ENCODE peak calls at places on chromosomes 13 and 19, in seven cellular contexts. A is upper lobe of left lung, H is stomach, Q is HepG2, X is transverse colon, V is H1, F is K562. B is an unnamed sample.

GRCh38 chr19:16571689-16572331 is 405 bp downstream of the SLC35E1 start:
- DNase-seq in X (peak), H (peak), V (peak), A (no peak), F (no peak), Q (no peak), B (no peak)

GRCh38 chr13:40617801-40618356 is 48.6 kb downstream of the FOXO1 start:
- DNase-seq in V (no peak), H (no peak), A (peak), X (no peak), F (no peak), Q (no peak), B (no peak)

GRCh38 chr19:57620673-57621348 is 6.8 kb downstream of the ZNF134 start:
- DNase-seq in F (no peak), H (no peak), V (no peak), Q (no peak), A (no peak), X (no peak), B (no peak)

GRCh38 chr19:54430306-54431254 is 15.3 kb downstream of the TTYH1 start:
- DNase-seq in X (peak), F (peak), Q (no peak), V (peak), A (no peak), H (no peak), B (no peak)

GRCh38 chr19:3642987-3643386 is 16.4 kb upstream of the CACTIN start:
- DNase-seq in H (no peak), X (no peak), A (no peak), V (peak), F (peak), Q (no peak), B (no peak)

GRCh38 chr13:55553736-55554135 is 1587.0 kb upstream of the PRR20A start:
- DNase-seq in X (no peak), A (no peak), F (no peak), Q (no peak), H (no peak), V (no peak), B (no peak)

GRCh38 chr13:62185631-62186256 is 770.1 kb upstream of the PCDH20 start:
- DNase-seq in H (no peak), A (no peak), F (no peak), V (no peak), X (no peak), Q (no peak), B (no peak)

GRCh38 chr19:55678121-55678671 is 3.2 kb downstream of the EPN1 start:
- DNase-seq in H (peak), F (no peak), A (peak), Q (no peak), X (peak), V (no peak), B (no peak)

GRCh38 chr13:62931901-62932883 is 1516.5 kb upstream of the PCDH20 start:
- DNase-seq in X (no peak), A (no peak), Q (no peak), F (no peak), V (no peak), H (no peak), B (no peak)

GRCh38 chr13:99357149-99357596 is 50.0 kb upstream of the GPR183 start:
- DNase-seq in Q (no peak), F (peak), X (no peak), V (peak), A (no peak), H (no peak), B (no peak)

GRCh38 chr19:5941673-5942072 is 27.6 kb downstream of the CAPS start:
- DNase-seq in A (no peak), X (no peak), F (no peak), V (no peak), H (no peak), Q (no peak), B (no peak)

GRCh38 chr13:67841071-67841470 is 610.9 kb upstream of the PCDH9 start:
- DNase-seq in X (no peak), Q (no peak), V (peak), A (no peak), H (no peak), F (no peak), B (no peak)

GRCh38 chr19:27764186-27764804 is 1448.7 kb downstream of the UQCRFS1 start:
- DNase-seq in A (no peak), H (no peak), F (no peak), V (no peak), Q (no peak), X (no peak), B (no peak)

GRCh38 chr13:44917589-44918322 is 71.5 kb downstream of the NUFIP1 start:
- DNase-seq in A (peak), V (peak), X (peak), H (peak), F (peak), Q (peak), B (peak)

GRCh38 chr13:104837756-104838155 is 1697.7 kb downstream of the EFNB2 start:
- DNase-seq in X (no peak), A (no peak), Q (no peak), V (no peak), F (no peak), H (no peak), B (no peak)

GRCh38 chr13:25803626-25804025 is 248.2 kb downstream of the SHISA2 start:
- DNase-seq in V (no peak), X (no peak), F (no peak), Q (no peak), H (no peak), A (no peak), B (no peak)

GRCh38 chr13:73542446-73542845 is 483.6 kb downstream of the KLF5 start:
- DNase-seq in H (no peak), A (no peak), V (no peak), F (no peak), Q (no peak), X (no peak), B (no peak)

GRCh38 chr13:73261739-73262216 is 203.0 kb downstream of the KLF5 start:
- DNase-seq in H (no peak), V (no peak), Q (no peak), F (no peak), A (peak), X (no peak), B (no peak)

GRCh38 chr19:11420429-11420893 is 1.3 kb upstream of the RGL3 start:
- DNase-seq in A (peak), Q (no peak), F (peak), H (no peak), V (peak), X (no peak), B (peak)

GRCh38 chr19:40285353-40286234 is 449 bp upstream of the AKT2 start:
- DNase-seq in H (peak), A (peak), X (peak), Q (peak), F (peak), V (peak), B (peak)
- TF ChIP-seq POLR2AphosphoS5 in H (peak), A (peak), X (peak), Q (peak), F (peak), V (no peak), B (no peak)

DNA sequence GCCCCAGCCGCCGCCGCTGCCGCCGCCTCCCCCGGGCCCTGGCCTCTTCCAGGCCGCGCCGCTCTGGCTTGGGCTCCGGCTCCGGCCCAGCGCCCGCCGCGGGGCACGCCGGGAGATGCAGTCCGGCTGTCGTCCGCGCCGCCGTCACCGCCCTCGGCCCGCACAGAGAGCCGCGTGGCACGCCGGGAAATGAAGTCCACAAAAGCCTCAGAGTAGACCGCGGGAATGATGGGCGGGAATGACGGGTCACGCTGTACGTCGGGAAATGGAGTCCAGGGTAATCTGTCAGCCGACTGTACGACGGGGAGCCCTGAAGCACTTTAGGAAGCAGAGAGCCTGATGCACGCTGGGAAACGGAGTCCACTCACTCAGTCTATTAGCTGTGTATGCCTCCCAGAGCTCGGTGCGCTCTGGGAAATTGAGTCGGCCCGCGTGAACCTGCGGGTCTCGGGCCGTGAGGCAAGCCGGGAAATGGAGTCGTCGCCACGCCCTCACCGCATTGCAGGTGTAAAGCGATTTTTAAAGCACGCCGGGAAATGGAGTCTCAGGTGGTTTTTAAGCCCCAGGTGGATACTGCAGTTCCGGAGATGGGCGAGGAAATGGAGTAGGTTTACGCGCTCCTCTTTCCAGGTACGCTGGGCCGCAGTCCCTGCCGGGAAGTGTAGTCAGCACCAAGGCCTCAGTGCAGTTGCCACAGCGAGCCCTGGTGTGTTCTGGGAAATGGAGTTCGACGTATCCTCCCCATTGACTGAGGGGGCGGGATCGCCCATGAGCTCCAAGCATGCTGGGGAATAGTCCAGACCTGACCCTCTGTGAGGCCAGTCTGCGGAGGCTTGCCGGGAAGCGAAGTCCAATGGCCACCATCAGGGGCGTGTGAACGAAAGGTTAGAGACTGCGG is at the start of gene GSK3A:
- DNase-seq in X (peak), Q (peak), F (peak), H (peak), V (peak), A (peak), B (peak)
- TF ChIP-seq POLR2A in X (peak), Q (peak), F (peak), H (no peak), V (peak), A (peak), B (peak)

GRCh38 chr13:38159710-38160109 is 189.9 kb upstream of the UFM1 start:
- DNase-seq in V (no peak), X (no peak), H (no peak), A (no peak), Q (no peak), F (no peak), B (no peak)
- TF ChIP-seq EP300 in V (no peak), X (no peak), H (no peak), A (no peak), Q (no peak), F (no peak), B (no peak)

DNA sequence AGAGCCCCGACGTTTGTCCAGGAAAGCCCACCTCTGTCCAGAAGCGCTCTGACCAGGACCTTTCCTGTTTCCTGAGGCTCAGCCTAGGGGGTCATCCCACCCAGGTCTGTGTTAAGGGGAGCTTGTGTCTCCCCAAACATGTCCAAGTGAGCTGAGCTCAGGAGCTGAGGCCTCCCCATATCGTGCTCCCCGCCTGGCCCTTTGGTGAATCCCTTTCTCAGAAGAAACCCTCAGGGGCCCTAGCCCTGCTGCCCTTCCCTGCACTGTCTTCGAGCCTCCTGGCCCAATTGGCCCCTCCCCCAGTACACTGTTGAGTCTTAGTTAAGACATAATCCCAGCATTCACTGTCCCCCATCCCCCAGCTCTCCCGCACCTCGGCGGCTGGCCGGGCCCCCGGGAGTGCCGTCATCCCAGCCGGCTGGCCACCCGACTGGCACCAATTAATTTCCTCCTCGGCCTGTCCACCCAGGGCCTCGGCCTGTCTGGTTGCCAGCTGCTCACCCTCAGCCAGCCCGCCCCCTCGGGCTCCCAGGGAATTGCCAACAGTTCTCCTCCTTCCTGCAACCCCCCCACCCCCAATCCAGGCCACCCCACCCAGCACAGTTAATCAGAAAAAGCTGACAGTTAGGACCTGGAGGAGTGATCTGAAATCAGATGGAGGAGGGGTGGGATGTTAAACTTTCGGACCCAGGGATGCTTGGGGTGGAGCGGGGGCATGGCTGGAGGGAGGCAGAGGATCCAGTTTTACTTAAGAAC is 13.6 kb downstream of the IER2 start:
- DNase-seq in X (peak), H (peak), A (peak), Q (peak), F (peak), V (peak), B (peak)
- TF ChIP-seq POLR2AphosphoS5 in X (no peak), H (peak), A (peak), Q (no peak), F (no peak), V (peak), B (peak)

GRCh38 chr13:20703785-20704458 is 423 bp downstream of the IL17D start:
- DNase-seq in F (peak), X (peak), V (peak), Q (peak), A (peak), H (peak), B (peak)
- TF ChIP-seq POLR2A in F (no peak), X (no peak), V (peak), Q (peak), A (no peak), H (no peak), B (no peak)

DNA sequence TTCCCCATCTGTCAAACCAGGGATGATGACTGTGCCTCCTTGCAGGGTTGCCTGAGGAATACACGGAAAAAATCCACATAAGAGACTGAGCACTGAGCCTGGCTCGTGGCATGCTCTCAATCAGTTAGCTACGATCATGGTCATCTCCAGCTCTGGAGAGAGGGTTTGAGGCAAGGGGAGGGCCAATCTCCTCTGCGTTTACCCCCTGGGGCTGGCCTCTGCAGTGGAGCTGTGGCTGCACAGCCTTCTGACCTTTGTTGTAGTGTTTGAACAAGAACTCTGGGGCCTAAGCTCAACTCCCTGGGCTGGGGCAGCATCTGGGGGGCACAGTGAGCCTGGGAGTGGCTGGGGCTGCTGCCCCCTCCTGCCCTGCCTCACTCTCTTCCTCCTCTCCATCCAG is 5.9 kb downstream of the LRRC4B start:
- DNase-seq in X (no peak), V (no peak), A (no peak), H (no peak), F (no peak), Q (no peak), B (no peak)
- TF ChIP-seq EP300 in X (no peak), V (no peak), A (no peak), H (no peak), F (no peak), Q (no peak), B (no peak)

B was measured in sigmoid colon.